ENCODE peak calls at places on chromosomes 4 and X, in six cellular contexts. One of them, this sample, is unnamed.

GRCh38 chr4:158938462-158939044 is 164.3 kb upstream of the RAPGEF2 start:
- DNase-seq in GM12878: no peak
- DNase-seq in K562: no peak
- DNase-seq in H1: no peak
- DNase-seq in HepG2: no peak
- DNase-seq in GM12891: no peak
- DNase-seq in this sample: no peak

GRCh38 chr4:37400326-37400881 is 155.9 kb downstream of the NWD2 start:
- DNase-seq in HepG2: no peak
- DNase-seq in GM12878: peak
- DNase-seq in GM12891: no peak
- DNase-seq in H1: no peak
- DNase-seq in K562: no peak
- DNase-seq in this sample: no peak

GRCh38 chr4:98232202-98232601 is 29.0 kb upstream of the RAP1GDS1 start:
- DNase-seq in H1: no peak
- DNase-seq in GM12878: no peak
- DNase-seq in HepG2: no peak
- DNase-seq in K562: no peak
- DNase-seq in GM12891: no peak
- DNase-seq in this sample: no peak

GRCh38 chr4:139633195-139633594 is 32.4 kb upstream of the MGST2 start:
- DNase-seq in GM12891: no peak
- DNase-seq in HepG2: no peak
- DNase-seq in K562: no peak
- DNase-seq in H1: no peak
- DNase-seq in GM12878: no peak
- DNase-seq in this sample: no peak

GRCh38 chr4:154691229-154691628 is 52.6 kb upstream of the LRAT start:
- DNase-seq in GM12891: no peak
- DNase-seq in H1: no peak
- DNase-seq in K562: no peak
- DNase-seq in HepG2: no peak
- DNase-seq in GM12878: no peak
- DNase-seq in this sample: no peak

GRCh38 chrX:112738347-112739033 is 58.8 kb upstream of the LHFPL1 start:
- DNase-seq in K562: no peak
- DNase-seq in H1: no peak
- DNase-seq in GM12878: no peak
- DNase-seq in GM12891: no peak
- DNase-seq in HepG2: no peak
- DNase-seq in this sample: no peak

GRCh38 chr4:108336076-108336475 is 167.3 kb upstream of the LEF1 start:
- DNase-seq in K562: no peak
- DNase-seq in H1: no peak
- DNase-seq in GM12891: no peak
- DNase-seq in GM12878: no peak
- DNase-seq in HepG2: no peak
- DNase-seq in this sample: no peak

GRCh38 chrX:78321809-78322208 is 5.6 kb downstream of the CYSLTR1 start:
- DNase-seq in K562: no peak
- DNase-seq in GM12878: no peak
- DNase-seq in HepG2: no peak
- DNase-seq in GM12891: peak
- DNase-seq in H1: no peak
- DNase-seq in this sample: peak

GRCh38 chr4:153204247-153205027 is at the start of gene TRIM2:
- DNase-seq in K562: peak
- DNase-seq in HepG2: peak
- DNase-seq in H1: peak
- DNase-seq in GM12891: no peak
- DNase-seq in GM12878: no peak
- DNase-seq in this sample: no peak

GRCh38 chrX:21955398-21956189 is 15.1 kb downstream of the SMS start:
- DNase-seq in GM12891: no peak
- DNase-seq in GM12878: no peak
- DNase-seq in HepG2: no peak
- DNase-seq in H1: no peak
- DNase-seq in K562: no peak
- DNase-seq in this sample: no peak

GRCh38 chr4:164949448-164950118 is 27.9 kb downstream of the TRIM61 start:
- DNase-seq in HepG2: no peak
- DNase-seq in H1: peak
- DNase-seq in GM12878: no peak
- DNase-seq in K562: no peak
- DNase-seq in GM12891: no peak
- DNase-seq in this sample: no peak

GRCh38 chrX:74383611-74384010 is 37.7 kb upstream of the SLC16A2 start:
- DNase-seq in GM12878: no peak
- DNase-seq in GM12891: no peak
- DNase-seq in H1: no peak
- DNase-seq in HepG2: peak
- DNase-seq in K562: no peak
- DNase-seq in this sample: no peak

GRCh38 chr4:123606946-123607542 is 210.4 kb downstream of the SPRY1 start:
- DNase-seq in HepG2: no peak
- DNase-seq in GM12891: no peak
- DNase-seq in K562: no peak
- DNase-seq in H1: no peak
- DNase-seq in GM12878: peak
- DNase-seq in this sample: no peak

GRCh38 chrX:53678667-53679066 is 7.9 kb downstream of the HUWE1 start:
- DNase-seq in GM12891: no peak
- DNase-seq in GM12878: no peak
- DNase-seq in HepG2: no peak
- DNase-seq in H1: no peak
- DNase-seq in K562: no peak
- DNase-seq in this sample: no peak

GRCh38 chrX:23936198-23936597 is 28.4 kb downstream of the CXorf58 start:
- DNase-seq in GM12891: no peak
- DNase-seq in H1: no peak
- DNase-seq in HepG2: no peak
- DNase-seq in K562: no peak
- DNase-seq in GM12878: no peak
- DNase-seq in this sample: no peak
- TF ChIP-seq POLR2AphosphoS5 in GM12891: no peak
- TF ChIP-seq POLR2AphosphoS5 in H1: no peak
- TF ChIP-seq POLR2AphosphoS5 in HepG2: no peak
- TF ChIP-seq POLR2AphosphoS5 in K562: no peak
- TF ChIP-seq POLR2AphosphoS5 in GM12878: no peak
- TF ChIP-seq POLR2AphosphoS5 in this sample: no peak

DNA sequence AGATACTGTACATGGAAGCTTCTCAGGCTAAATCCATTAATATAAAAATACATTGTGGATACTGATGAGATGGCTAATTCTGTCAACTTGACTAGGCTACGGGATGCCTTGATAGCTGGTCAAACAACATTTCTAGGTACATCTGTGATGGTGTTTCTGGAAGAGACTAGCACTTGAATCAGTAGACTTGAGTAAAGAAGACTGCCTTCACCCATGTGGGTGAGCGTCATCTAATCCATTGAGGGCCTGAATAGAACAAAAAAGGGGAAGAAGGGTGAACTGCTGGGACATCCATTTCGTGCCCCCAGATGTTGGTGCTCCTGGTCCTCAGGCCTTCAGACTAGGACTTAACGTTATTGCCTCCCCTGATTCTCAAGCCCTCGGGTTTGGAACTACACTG is 3.7 kb upstream of the SRP72 start:
- DNase-seq in K562: no peak
- DNase-seq in GM12878: no peak
- DNase-seq in GM12891: no peak
- DNase-seq in H1: no peak
- DNase-seq in HepG2: no peak
- DNase-seq in this sample: no peak
- TF ChIP-seq POLR2A in K562: no peak
- TF ChIP-seq POLR2A in GM12878: peak
- TF ChIP-seq POLR2A in GM12891: peak
- TF ChIP-seq POLR2A in H1: peak
- TF ChIP-seq POLR2A in HepG2: no peak
- TF ChIP-seq POLR2A in this sample: no peak

GRCh38 chr4:102862016-102862415 is 6.8 kb upstream of the CISD2 start:
- DNase-seq in HepG2: no peak
- DNase-seq in K562: no peak
- DNase-seq in H1: no peak
- DNase-seq in GM12891: no peak
- DNase-seq in GM12878: no peak
- DNase-seq in this sample: no peak
- TF ChIP-seq TAF1 in HepG2: no peak
- TF ChIP-seq TAF1 in K562: no peak
- TF ChIP-seq TAF1 in H1: no peak
- TF ChIP-seq TAF1 in GM12891: no peak
- TF ChIP-seq TAF1 in GM12878: no peak
- TF ChIP-seq TAF1 in this sample: no peak

DNA sequence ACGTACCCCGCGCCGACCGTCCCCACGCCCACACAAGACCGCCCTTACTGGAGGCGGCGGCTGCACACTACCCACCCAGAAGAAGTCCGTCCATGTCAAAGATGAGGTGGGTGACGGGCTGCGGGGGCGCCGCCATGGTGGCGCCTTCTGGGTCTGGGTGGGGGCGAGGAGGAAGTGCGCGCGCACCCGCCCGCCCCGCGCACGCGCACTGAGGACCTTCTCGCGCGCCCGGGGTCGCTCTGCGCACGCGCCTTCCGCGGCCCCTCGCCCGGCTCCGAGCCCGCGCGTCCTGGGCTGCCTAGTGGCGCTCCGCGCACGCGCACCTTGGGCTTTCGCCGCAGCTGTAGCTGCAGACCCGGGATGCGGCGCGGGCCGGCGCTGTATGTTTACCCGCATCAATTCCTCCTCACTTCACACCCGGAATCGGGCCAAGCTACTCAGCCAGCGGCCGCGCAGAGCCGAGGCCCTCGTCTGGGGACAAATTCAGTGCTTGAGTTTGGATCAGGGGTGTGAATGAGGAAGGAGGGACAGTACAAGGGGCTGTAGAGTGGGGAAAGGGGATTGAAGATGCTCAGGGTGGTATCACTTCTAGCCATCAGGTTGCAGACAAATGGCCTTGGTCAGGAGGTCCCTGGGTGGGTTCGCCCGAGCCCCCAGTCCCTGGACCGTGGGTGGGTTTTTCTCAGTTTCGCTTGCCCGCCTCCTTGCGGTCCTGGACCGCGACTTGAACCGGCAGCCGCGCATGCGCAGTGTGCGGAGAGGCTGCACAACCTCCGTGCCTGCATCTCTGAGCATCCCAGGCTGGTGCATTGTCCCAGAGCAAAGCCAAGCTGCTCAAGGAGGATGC is at the start of gene PUDP:
- DNase-seq in K562: peak
- DNase-seq in GM12878: no peak
- DNase-seq in HepG2: peak
- DNase-seq in H1: peak
- DNase-seq in GM12891: peak
- DNase-seq in this sample: peak
- TF ChIP-seq POLR2AphosphoS5 in K562: peak
- TF ChIP-seq POLR2AphosphoS5 in GM12878: peak
- TF ChIP-seq POLR2AphosphoS5 in HepG2: peak
- TF ChIP-seq POLR2AphosphoS5 in H1: no peak
- TF ChIP-seq POLR2AphosphoS5 in GM12891: no peak
- TF ChIP-seq POLR2AphosphoS5 in this sample: peak

DNA sequence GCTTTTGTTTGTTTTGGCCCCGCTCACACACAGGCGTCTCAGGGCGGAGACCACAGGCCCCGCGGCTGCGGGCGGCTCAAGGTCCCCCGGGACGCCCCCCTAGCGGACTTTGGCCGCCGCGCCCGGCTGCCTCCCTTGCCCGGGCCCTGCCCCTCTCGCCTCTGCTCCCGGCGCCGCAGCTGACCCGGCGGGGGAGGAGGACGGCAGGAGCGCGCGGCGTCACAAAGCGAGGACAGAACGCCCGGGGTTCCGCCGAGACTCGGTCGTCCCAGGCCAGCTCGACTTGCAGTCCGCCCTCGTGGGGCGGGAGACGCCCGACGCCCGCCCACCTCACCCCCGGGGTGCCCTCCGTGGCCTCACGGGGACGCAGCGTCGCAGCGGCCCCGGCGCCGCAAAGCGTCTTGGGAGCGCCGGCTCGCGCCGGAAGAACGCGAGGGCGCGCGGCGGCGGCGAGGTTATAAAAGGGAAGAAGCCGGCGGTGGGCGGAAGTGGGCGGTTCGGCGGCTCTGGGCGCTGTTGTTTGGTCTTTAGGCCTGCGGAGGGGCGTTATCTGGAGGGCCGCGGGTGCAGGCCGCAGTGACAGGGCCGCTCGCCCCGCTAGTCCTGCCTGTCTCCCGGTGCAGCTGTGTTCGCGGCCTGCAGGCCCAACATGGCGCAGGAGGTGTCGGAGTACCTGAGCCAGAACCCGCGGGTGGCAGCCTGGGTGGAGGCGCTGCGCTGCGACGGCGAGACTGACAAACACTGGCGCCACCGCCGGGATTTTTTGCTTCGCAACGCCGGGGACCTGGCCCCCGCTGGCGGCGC is at the start of gene CDKN2AIP:
- DNase-seq in HepG2: peak
- DNase-seq in K562: peak
- DNase-seq in H1: peak
- DNase-seq in GM12878: peak
- DNase-seq in GM12891: peak
- DNase-seq in this sample: peak
- TF ChIP-seq POLR2A in HepG2: peak
- TF ChIP-seq POLR2A in K562: peak
- TF ChIP-seq POLR2A in H1: peak
- TF ChIP-seq POLR2A in GM12878: peak
- TF ChIP-seq POLR2A in GM12891: peak
- TF ChIP-seq POLR2A in this sample: peak

GRCh38 chr4:128159967-128160366 is 98.9 kb downstream of the LARP1B start:
- DNase-seq in GM12891: no peak
- DNase-seq in H1: no peak
- DNase-seq in HepG2: no peak
- DNase-seq in K562: no peak
- DNase-seq in GM12878: no peak
- DNase-seq in this sample: no peak
- TF ChIP-seq TAF1 in GM12891: no peak
- TF ChIP-seq TAF1 in H1: no peak
- TF ChIP-seq TAF1 in HepG2: no peak
- TF ChIP-seq TAF1 in K562: no peak
- TF ChIP-seq TAF1 in GM12878: no peak
- TF ChIP-seq TAF1 in this sample: no peak

GRCh38 chr4:144670776-144671175 is 24.8 kb downstream of the HHIP start:
- DNase-seq in GM12878: no peak
- DNase-seq in GM12891: no peak
- DNase-seq in HepG2: no peak
- DNase-seq in K562: no peak
- DNase-seq in H1: no peak
- DNase-seq in this sample: no peak

DNA sequence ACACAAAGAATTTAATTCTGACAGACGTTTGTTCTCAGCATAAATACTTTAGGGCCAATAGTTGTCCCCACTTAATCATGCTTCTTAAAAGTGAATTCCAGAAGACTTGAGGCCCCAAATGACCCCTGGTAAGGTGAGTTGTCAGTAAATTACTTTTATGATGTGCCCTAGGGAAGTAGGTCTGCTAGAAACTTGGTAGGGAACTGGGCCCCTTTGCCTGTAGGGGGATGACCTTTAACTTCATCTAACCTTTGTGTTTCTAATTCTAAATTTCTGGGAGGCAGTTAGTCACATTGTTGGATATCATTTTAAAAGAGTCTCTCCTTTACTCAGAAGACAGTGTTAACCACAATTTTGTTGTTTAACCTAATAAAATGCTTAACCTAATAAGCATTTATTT is 28.8 kb downstream of the HHIP start:
- DNase-seq in HepG2: no peak
- DNase-seq in GM12878: no peak
- DNase-seq in K562: no peak
- DNase-seq in GM12891: no peak
- DNase-seq in H1: no peak
- DNase-seq in this sample: no peak
- TF ChIP-seq POLR2AphosphoS5 in HepG2: no peak
- TF ChIP-seq POLR2AphosphoS5 in GM12878: no peak
- TF ChIP-seq POLR2AphosphoS5 in K562: no peak
- TF ChIP-seq POLR2AphosphoS5 in GM12891: no peak
- TF ChIP-seq POLR2AphosphoS5 in H1: no peak
- TF ChIP-seq POLR2AphosphoS5 in this sample: no peak

GRCh38 chr4:39032218-39033085 is at the start of gene TMEM156:
- DNase-seq in K562: no peak
- DNase-seq in H1: no peak
- DNase-seq in HepG2: peak
- DNase-seq in GM12891: no peak
- DNase-seq in GM12878: peak
- DNase-seq in this sample: no peak
- TF ChIP-seq POLR2A in K562: no peak
- TF ChIP-seq POLR2A in H1: no peak
- TF ChIP-seq POLR2A in HepG2: no peak
- TF ChIP-seq POLR2A in GM12891: peak
- TF ChIP-seq POLR2A in GM12878: peak
- TF ChIP-seq POLR2A in this sample: peak

This sample was measured in GM12892.